ENCODE peak calls at places on chromosome 3, in eight cellular contexts. N is fibroblast of lung, Z is upper lobe of right lung, D is iPS DF 6.9, F is psoas muscle, I is SK-N-SH, Q is HS-5, M is H54. G is an unnamed sample.

GRCh38 chr3:129824926-129825541 is 68.5 kb downstream of the TMCC1 start:
- DNase-seq in Q (peak), D (peak), M (no peak), I (peak), N (peak), Z (no peak), F (no peak), G (no peak)

GRCh38 chr3:71456155-71456554 is 127.4 kb downstream of the FOXP1 start:
- DNase-seq in D (no peak), N (no peak), Z (no peak), M (no peak), I (no peak), F (no peak), Q (no peak), G (no peak)

GRCh38 chr3:72144773-72145505 is 360.0 kb upstream of the PROK2 start:
- DNase-seq in N (no peak), M (no peak), I (peak), Q (no peak), F (no peak), Z (no peak), D (no peak), G (no peak)

GRCh38 chr3:113070226-113071220 is 79.7 kb downstream of the GTPBP8 start:
- DNase-seq in I (no peak), Q (no peak), F (no peak), Z (no peak), D (no peak), N (peak), M (no peak), G (no peak)

GRCh38 chr3:123870033-123870432 is 14.1 kb downstream of the MYLK start:
- DNase-seq in F (no peak), N (peak), Z (no peak), Q (no peak), M (peak), I (no peak), D (no peak), G (no peak)

GRCh38 chr3:143360244-143360643 is 240.7 kb downstream of the CHST2 start:
- DNase-seq in M (no peak), N (peak), Z (no peak), I (no peak), Q (no peak), F (no peak), D (no peak), G (no peak)

GRCh38 chr3:184315871-184316661 is 1.7 kb downstream of the EIF4G1 start:
- DNase-seq in Z (no peak), N (no peak), M (no peak), D (no peak), I (peak), F (no peak), Q (no peak), G (no peak)

GRCh38 chr3:60584250-60584649 is 667.0 kb downstream of the FHIT start:
- DNase-seq in I (no peak), M (no peak), Z (no peak), Q (no peak), N (peak), F (no peak), D (no peak), G (no peak)

GRCh38 chr3:145518639-145519038 is 642.3 kb downstream of the PLOD2 start:
- DNase-seq in Q (no peak), D (no peak), F (no peak), N (no peak), I (no peak), M (no peak), Z (no peak), G (no peak)

GRCh38 chr3:194395201-194395600 is 3.9 kb downstream of the GP5 start:
- DNase-seq in I (no peak), Q (no peak), D (no peak), F (no peak), Z (no peak), N (no peak), M (no peak), G (no peak)

GRCh38 chr3:73576995-73577394 is 47.7 kb downstream of the PDZRN3 start:
- DNase-seq in M (no peak), F (no peak), N (peak), D (no peak), I (no peak), Z (no peak), Q (no peak), G (no peak)

GRCh38 chr3:59401924-59402323 is 352.1 kb upstream of the CFAP20DC start:
- DNase-seq in D (no peak), F (no peak), M (no peak), I (no peak), Q (no peak), N (no peak), Z (no peak), G (no peak)

G was measured in mucosa of descending colon.